ENCODE peak calls at places on chromosomes 4 and X, in six cellular contexts. X, G, M, C, O and J are unnamed samples.

GRCh38 chr4:181646864-181647263 is 596.3 kb upstream of the TENM3 start:
- DNase-seq in X (peak), G (no peak), M (no peak), C (no peak), O (peak), J (no peak)

GRCh38 chr4:2423066-2423465 is 4.3 kb downstream of the CFAP99 start:
- DNase-seq in X (no peak), G (no peak), M (no peak), C (no peak), O (no peak), J (no peak)

GRCh38 chrX:20829665-20830481 is 544.3 kb upstream of the CNKSR2 start:
- DNase-seq in X (peak), G (peak), M (no peak), C (no peak), O (peak), J (peak)

GRCh38 chr4:946517-947471 is 14.5 kb downstream of the TMEM175 start:
- DNase-seq in X (no peak), G (no peak), M (no peak), C (no peak), O (no peak), J (no peak)

GRCh38 chrX:103056902-103057301 is 7.1 kb downstream of the BEX1 start:
- DNase-seq in X (no peak), G (no peak), M (no peak), C (no peak), O (no peak), J (no peak)

GRCh38 chrX:38061335-38061734 is 55.0 kb downstream of the SYTL5 start:
- DNase-seq in X (peak), G (peak), M (no peak), C (no peak), O (peak), J (peak)

GRCh38 chrX:6681469-6681868 is 146.6 kb upstream of the VCX3A start:
- DNase-seq in X (no peak), G (no peak), M (no peak), C (no peak), O (no peak), J (no peak)

GRCh38 chr4:34046580-34046979 is 2197.7 kb downstream of the ARAP2 start:
- DNase-seq in X (peak), G (peak), M (no peak), C (no peak), O (peak), J (peak)

GRCh38 chr4:13912966-13913365 is 285.4 kb upstream of the BOD1L1 start:
- DNase-seq in X (peak), G (no peak), M (no peak), C (no peak), O (no peak), J (no peak)

GRCh38 chrX:10986616-10987015 is 124.5 kb upstream of the HCCS start:
- DNase-seq in X (no peak), G (no peak), M (no peak), C (no peak), O (peak), J (no peak)

GRCh38 chr4:134544303-134544761 is 342.7 kb upstream of the PABPC4L start:
- DNase-seq in X (peak), G (peak), M (no peak), C (no peak), O (peak), J (peak)

GRCh38 chr4:169398294-169398693 is 127.5 kb upstream of the SH3RF1 start:
- DNase-seq in X (peak), G (peak), M (no peak), C (no peak), O (peak), J (no peak)

GRCh38 chrX:104565791-104566687 is at the start of gene IL1RAPL2:
- DNase-seq in X (peak), G (no peak), M (no peak), C (no peak), O (peak), J (peak)

GRCh38 chrX:77436271-77436670 is 10.9 kb upstream of the FGF16 start:
- DNase-seq in X (peak), G (no peak), M (no peak), C (no peak), O (peak), J (no peak)

GRCh38 chr4:83535945-83536648 is at the start of gene GPAT3:
- DNase-seq in X (peak), G (peak), M (peak), C (no peak), O (peak), J (no peak)

GRCh38 chr4:170226288-170226687 is 136.5 kb upstream of the AADAT start:
- DNase-seq in X (no peak), G (no peak), M (no peak), C (no peak), O (no peak), J (no peak)

GRCh38 chr4:145420595-145421214 is 60.9 kb upstream of the SMAD1 start:
- DNase-seq in X (peak), G (no peak), M (no peak), C (no peak), O (no peak), J (no peak)

GRCh38 chrX:31969714-31970113 is 897.9 kb upstream of the FTHL17 start:
- DNase-seq in X (no peak), G (no peak), M (no peak), C (no peak), O (no peak), J (peak)

GRCh38 chr4:185128272-185129119 is 14.6 kb upstream of the SLC25A4 start:
- DNase-seq in X (no peak), G (no peak), M (peak), C (no peak), O (peak), J (no peak)

GRCh38 chr4:170428929-170429328 is 339.2 kb upstream of the AADAT start:
- DNase-seq in X (no peak), G (no peak), M (no peak), C (no peak), O (no peak), J (no peak)

GRCh38 chr4:139665690-139666529 is at the start of gene MGST2:
- DNase-seq in X (peak), G (peak), M (peak), C (peak), O (peak), J (peak)

GRCh38 chr4:139184129-139184528 is 7.1 kb upstream of the ELF2 start:
- DNase-seq in X (peak), G (no peak), M (no peak), C (no peak), O (peak), J (peak)

GRCh38 chr4:145069361-145069760 is 28.6 kb downstream of the ANAPC10 start:
- DNase-seq in X (peak), G (no peak), M (no peak), C (no peak), O (peak), J (no peak)

GRCh38 chr4:789571-790465 is 36.1 kb downstream of the CPLX1 start:
- DNase-seq in X (no peak), G (no peak), M (no peak), C (no peak), O (no peak), J (no peak)

GRCh38 chr4:53649357-53649756 is 58.1 kb upstream of the LNX1 start:
- DNase-seq in X (no peak), G (no peak), M (no peak), C (no peak), O (no peak), J (no peak)

GRCh38 chrX:145002776-145003175 is 244.5 kb upstream of the SPANXN1 start:
- DNase-seq in X (peak), G (peak), M (no peak), C (no peak), O (no peak), J (no peak)

GRCh38 chrX:153609917-153610833 is 11.2 kb upstream of the CCNQ start:
- DNase-seq in X (peak), G (peak), M (peak), C (no peak), O (peak), J (peak)

GRCh38 chr4:113288691-113289090 is 239.2 kb downstream of the ANK2 start:
- DNase-seq in X (no peak), G (no peak), M (no peak), C (no peak), O (no peak), J (no peak)

GRCh38 chrX:129769467-129770154 is 10.1 kb upstream of the SASH3 start:
- DNase-seq in X (no peak), G (no peak), M (peak), C (peak), O (no peak), J (no peak)

GRCh38 chrX:66163447-66163846 is 600 bp upstream of the HEPH start:
- DNase-seq in X (no peak), G (no peak), M (no peak), C (no peak), O (no peak), J (no peak)

GRCh38 chrX:23902419-23902818 is 5.3 kb downstream of the APOO start:
- DNase-seq in X (peak), G (peak), M (no peak), C (no peak), O (peak), J (peak)